ENCODE peak calls at places on chromosome 6, in nine cellular contexts. K, X, W, E, C, F, N, Q and D are unnamed samples.

GRCh38 chr6:24072038-24072746 is 53.8 kb upstream of the NRSN1 start:
- ATAC-seq in K (peak; percentile 81), X (no peak), W (no peak), E (no peak), C (no peak), F (no peak), N (no peak), Q (no peak), D (no peak)

GRCh38 chr6:39926668-39927067 is 7.6 kb downstream of the MOCS1 start:
- ATAC-seq in K (no peak), X (no peak), W (no peak), E (no peak), C (no peak), F (peak; percentile 28), N (no peak), Q (no peak), D (no peak)

GRCh38 chr6:34223381-34223963 is 13.2 kb upstream of the HMGA1 start:
- ATAC-seq in K (peak; percentile 31), X (no peak), W (peak; percentile 30), E (peak; percentile 47), C (no peak), F (peak; percentile 28), N (no peak), Q (peak; percentile 49), D (peak; percentile 48)

GRCh38 chr6:45843848-45844521 is 171.7 kb downstream of the CLIC5 start:
- ATAC-seq in K (no peak), X (no peak), W (no peak), E (no peak), C (no peak), F (no peak), N (peak; percentile 93), Q (no peak), D (no peak)

GRCh38 chr6:118297821-118298220 is 250.3 kb upstream of the PLN start:
- ATAC-seq in K (no peak), X (no peak), W (no peak), E (no peak), C (no peak), F (no peak), N (no peak), Q (no peak), D (no peak)

GRCh38 chr6:157004530-157004929 is 227.4 kb downstream of the ARID1B start:
- ATAC-seq in K (no peak), X (no peak), W (no peak), E (no peak), C (no peak), F (no peak), N (no peak), Q (no peak), D (no peak)

GRCh38 chr6:15977050-15977449 is 151.8 kb upstream of the MYLIP start:
- ATAC-seq in K (no peak), X (no peak), W (no peak), E (no peak), C (no peak), F (no peak), N (no peak), Q (no peak), D (no peak)

GRCh38 chr6:35073211-35073610 is 67.9 kb downstream of the TCP11 start:
- ATAC-seq in K (no peak), X (no peak), W (no peak), E (no peak), C (no peak), F (no peak), N (no peak), Q (peak; percentile 9), D (no peak)

GRCh38 chr6:154595538-154595937 is 85.1 kb upstream of the CNKSR3 start:
- ATAC-seq in K (no peak), X (no peak), W (no peak), E (no peak), C (no peak), F (no peak), N (no peak), Q (no peak), D (no peak)

GRCh38 chr6:138250513-138251247 is 32.4 kb upstream of the PBOV1 start:
- ATAC-seq in K (no peak), X (no peak), W (peak; percentile 100), E (peak; percentile 94), C (no peak), F (no peak), N (no peak), Q (peak; percentile 73), D (no peak)

GRCh38 chr6:47144306-47144705 is 102.2 kb upstream of the ADGRF1 start:
- ATAC-seq in K (no peak), X (no peak), W (no peak), E (peak; percentile 27), C (no peak), F (no peak), N (no peak), Q (no peak), D (peak; percentile 80)

GRCh38 chr6:126033696-126034095 is 47.4 kb downstream of the TRMT11 start:
- ATAC-seq in K (peak; percentile 86), X (no peak), W (peak; percentile 90), E (peak; percentile 99), C (peak; percentile 57), F (peak; percentile 87), N (peak; percentile 97), Q (peak; percentile 94), D (peak; percentile 83)

GRCh38 chr6:47634210-47635047 is 64.0 kb upstream of the ADGRF4 start:
- ATAC-seq in K (no peak), X (no peak), W (no peak), E (no peak), C (no peak), F (no peak), N (no peak), Q (no peak), D (no peak)

GRCh38 chr6:11854418-11855165 is 76.0 kb upstream of the ADTRP start:
- ATAC-seq in K (peak; percentile 94), X (no peak), W (peak; percentile 92), E (peak; percentile 85), C (peak; percentile 46), F (no peak), N (peak; percentile 80), Q (no peak), D (no peak)

GRCh38 chr6:131917318-131917717 is 33.9 kb downstream of the CCN2 start:
- ATAC-seq in K (no peak), X (no peak), W (no peak), E (no peak), C (no peak), F (no peak), N (no peak), Q (no peak), D (no peak)

GRCh38 chr6:98779618-98780017 is 54.8 kb upstream of the POU3F2 start:
- ATAC-seq in K (no peak), X (no peak), W (no peak), E (no peak), C (no peak), F (no peak), N (peak; percentile 58), Q (no peak), D (no peak)

GRCh38 chr6:44250067-44250717 is 3.3 kb downstream of the HSP90AB1 start:
- ATAC-seq in K (no peak), X (no peak), W (no peak), E (no peak), C (no peak), F (no peak), N (no peak), Q (no peak), D (no peak)
- H3K4me3 ChIP-seq in K (peak overlapping the region; percentile 95), X (no peak overlapping the region), W (no peak overlapping the region), E (no peak overlapping the region), C (no peak overlapping the region), F (peak overlapping the region; percentile 82), N (no peak overlapping the region), Q (no peak overlapping the region), D (no peak overlapping the region)

DNA sequence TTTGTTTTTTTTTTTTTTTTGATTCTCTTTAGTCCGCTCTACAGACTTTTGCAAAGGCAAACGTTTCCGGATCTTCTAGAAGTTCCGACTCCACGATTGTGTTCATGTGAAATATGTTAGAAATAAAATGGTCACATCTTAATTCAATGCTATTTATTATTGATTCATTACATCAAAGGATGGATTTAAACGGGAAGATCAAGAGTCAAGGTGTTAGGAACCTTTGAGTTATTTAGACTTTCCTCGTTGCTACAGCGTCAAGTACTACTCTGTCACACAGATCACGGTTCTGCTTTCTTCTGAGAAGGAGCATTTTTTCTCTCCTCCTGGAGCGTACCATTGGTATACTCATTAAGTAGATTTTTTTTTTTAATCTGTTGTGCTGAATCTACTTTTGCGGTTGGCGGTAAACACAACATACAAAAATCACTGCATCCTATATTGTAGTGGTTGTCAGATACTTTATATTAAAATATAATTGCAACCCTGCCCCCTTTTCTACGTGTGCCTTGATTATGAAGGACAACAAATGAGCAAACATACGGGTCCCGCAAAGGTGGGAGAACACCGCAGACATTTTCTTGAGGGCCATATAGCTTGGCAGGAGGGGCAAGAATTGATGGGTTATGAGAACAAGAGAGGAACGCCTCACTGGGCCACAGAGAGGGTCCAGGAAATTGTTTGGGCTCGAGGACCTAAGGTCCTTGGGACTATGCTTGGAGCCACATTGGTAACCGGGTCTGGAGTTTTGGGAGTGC is 17.5 kb downstream of the HMGN4 start:
- ATAC-seq in K (peak; percentile 34), X (no peak), W (no peak), E (no peak), C (no peak), F (no peak), N (no peak), Q (no peak), D (no peak)
- H3K4me3 ChIP-seq in K (peak overlapping the region; percentile 45), X (no peak overlapping the region), W (no peak overlapping the region), E (no peak overlapping the region), C (no peak overlapping the region), F (peak overlapping the region; percentile 67), N (no peak overlapping the region), Q (peak overlapping the region; percentile 57), D (no peak overlapping the region)

GRCh38 chr6:151067684-151068596 is 171.8 kb upstream of the AKAP12 start:
- ATAC-seq in K (no peak), X (no peak), W (peak; percentile 64), E (peak; percentile 67), C (no peak), F (peak; percentile 52), N (peak; percentile 80), Q (peak; percentile 62), D (peak; percentile 80)
- H3K4me3 ChIP-seq in K (no peak overlapping the region), X (no peak overlapping the region), W (no peak overlapping the region), E (no peak overlapping the region), C (no peak overlapping the region), F (no peak overlapping the region), N (no peak overlapping the region), Q (no peak overlapping the region), D (no peak overlapping the region)

GRCh38 chr6:109453156-109453555 is 2.4 kb downstream of the MICAL1 start:
- ATAC-seq in K (no peak), X (no peak), W (no peak), E (no peak), C (no peak), F (no peak), N (no peak), Q (no peak), D (no peak)

GRCh38 chr6:109454483-109455160 is 950 bp downstream of the MICAL1 start:
- ATAC-seq in K (peak; percentile 50), X (peak; percentile 61), W (no peak), E (peak; percentile 9), C (peak; percentile 73), F (no peak), N (peak; percentile 49), Q (peak; percentile 5), D (peak; percentile 7)

GRCh38 chr6:109452181-109452580 is 3.4 kb downstream of the MICAL1 start:
- ATAC-seq in K (no peak), X (no peak), W (no peak), E (no peak), C (no peak), F (no peak), N (no peak), Q (no peak), D (no peak)

GRCh38 chr6:109455161-109455501 is 441 bp downstream of the MICAL1 start:
- ATAC-seq in K (peak; percentile 57), X (no peak), W (no peak), E (peak; percentile 4), C (no peak), F (no peak), N (peak; percentile 31), Q (peak; percentile 31), D (no peak)

GRCh38 chr6:109453594-109454482 is 1.7 kb downstream of the MICAL1 start:
- ATAC-seq in K (no peak), X (no peak), W (no peak), E (no peak), C (no peak), F (no peak), N (no peak), Q (no peak), D (no peak)
- H3K4me3 ChIP-seq in K (peak overlapping the region; percentile 89), X (peak overlapping the region; percentile 99), W (no peak overlapping the region), E (no peak overlapping the region), C (peak overlapping the region; percentile 81), F (peak overlapping the region; percentile 93), N (no peak overlapping the region), Q (peak overlapping the region; percentile 87), D (peak overlapping the region; percentile 87)